ENCODE peak calls at places on chromosomes 3 and 15, in nine cellular contexts. P is heart right ventricle, J is LoVo, V is tibial nerve, W is foreskin fibroblast, E is AG10803, G is lung microvascular endothelial cell, R is cerebellar cortex, Q is posterior cingulate gyrus. F is an unnamed sample.

GRCh38 chr3:71119171-71119570 is 464.4 kb downstream of the FOXP1 start:
- DNase-seq in P (no peak), J (no peak), V (no peak), W (peak; percentile 68), E (peak; percentile 37), G (no peak), R (no peak), Q (no peak), F (no peak)

GRCh38 chr3:165181556-165181955 is 14.6 kb downstream of the SLITRK3 start:
- DNase-seq in P (no peak), J (peak; percentile 24), V (no peak), W (no peak), E (no peak), G (no peak), R (no peak), Q (no peak), F (no peak)

GRCh38 chr3:27360113-27361078 is 8.8 kb downstream of the NEK10 start:
- DNase-seq in P (no peak), J (peak; percentile 47), V (no peak), W (peak; percentile 59), E (no peak), G (peak; percentile 85), R (no peak), Q (no peak), F (no peak)

GRCh38 chr15:58535894-58536293 is 104.1 kb downstream of the LIPC start:
- DNase-seq in P (no peak), J (no peak), V (no peak), W (no peak), E (no peak), G (no peak), R (no peak), Q (no peak), F (no peak)

GRCh38 chr3:127386490-127386889 is 98.6 kb upstream of the PRR20G start:
- DNase-seq in P (no peak), J (no peak), V (no peak), W (no peak), E (no peak), G (no peak), R (no peak), Q (no peak), F (no peak)

GRCh38 chr3:46693897-46694235 is 387 bp upstream of the ALS2CL start:
- DNase-seq in P (no peak), J (no peak), V (no peak), W (peak; percentile 24), E (no peak), G (peak; percentile 10), R (no peak), Q (no peak), F (peak; percentile 56)

GRCh38 chr15:90367578-90367977 is 15.5 kb downstream of the ZNF774 start:
- DNase-seq in P (no peak), J (no peak), V (no peak), W (peak; percentile 69), E (peak; percentile 72), G (no peak), R (peak; percentile 56), Q (no peak), F (no peak)

GRCh38 chr3:65006300-65006739 is 318.5 kb upstream of the ADAMTS9 start:
- DNase-seq in P (no peak), J (no peak), V (no peak), W (peak; percentile 49), E (peak; percentile 86), G (no peak), R (no peak), Q (no peak), F (no peak)

GRCh38 chr3:141448606-141449216 is 38.1 kb upstream of the RASA2 start:
- DNase-seq in P (no peak), J (no peak), V (no peak), W (peak; percentile 67), E (peak; percentile 78), G (no peak), R (no peak), Q (no peak), F (no peak)

GRCh38 chr3:168933614-168934013 is 729.9 kb downstream of the MECOM start:
- DNase-seq in P (no peak), J (no peak), V (no peak), W (no peak), E (peak; percentile 49), G (no peak), R (no peak), Q (no peak), F (no peak)

GRCh38 chr15:96359772-96360498 is 29.4 kb downstream of the NR2F2 start:
- DNase-seq in P (no peak), J (no peak), V (peak; percentile 42), W (peak; percentile 77), E (no peak), G (peak; percentile 62), R (no peak), Q (no peak), F (peak; percentile 75)

GRCh38 chr3:127304121-127304744 is 16.4 kb upstream of the PRR20G start:
- DNase-seq in P (no peak), J (peak; percentile 66), V (no peak), W (no peak), E (no peak), G (no peak), R (no peak), Q (no peak), F (peak; percentile 80)

GRCh38 chr3:186303985-186304384 is 58.0 kb downstream of the DGKG start:
- DNase-seq in P (no peak), J (no peak), V (no peak), W (no peak), E (no peak), G (no peak), R (no peak), Q (no peak), F (no peak)

GRCh38 chr3:71916747-71917369 is 131.9 kb upstream of the PROK2 start:
- DNase-seq in P (no peak), J (no peak), V (no peak), W (peak; percentile 33), E (peak; percentile 32), G (no peak), R (peak; percentile 8), Q (no peak), F (no peak)

GRCh38 chr3:149527531-149528343 is 53.2 kb downstream of the TM4SF4 start:
- DNase-seq in P (peak; percentile 36), J (no peak), V (no peak), W (no peak), E (no peak), G (peak; percentile 86), R (no peak), Q (no peak), F (no peak)

GRCh38 chr3:123884258-123884831 is at the start of gene MYLK:
- DNase-seq in P (peak; percentile 77), J (peak; percentile 66), V (peak; percentile 16), W (peak; percentile 95), E (peak; percentile 96), G (peak; percentile 68), R (no peak), Q (no peak), F (peak; percentile 90)

GRCh38 chr15:83287541-83288027 is 3.1 kb upstream of the BNC1 start:
- DNase-seq in P (no peak), J (peak; percentile 51), V (no peak), W (peak; percentile 95), E (peak; percentile 99), G (peak; percentile 23), R (no peak), Q (no peak), F (no peak)

GRCh38 chr15:75069301-75069925 is 46.0 kb downstream of the PPCDC start:
- DNase-seq in P (no peak), J (no peak), V (no peak), W (no peak), E (no peak), G (no peak), R (no peak), Q (no peak), F (no peak)

GRCh38 chr3:128262457-128262856 is 109.2 kb downstream of the EEFSEC start:
- DNase-seq in P (no peak), J (no peak), V (no peak), W (no peak), E (no peak), G (no peak), R (no peak), Q (no peak), F (no peak)

GRCh38 chr3:141275032-141275422 is 43.4 kb downstream of the PXYLP1 start:
- DNase-seq in P (no peak), J (no peak), V (no peak), W (peak; percentile 72), E (peak; percentile 33), G (no peak), R (no peak), Q (no peak), F (no peak)

GRCh38 chr3:198032039-198032438 is 72.0 kb downstream of the LMLN start:
- DNase-seq in P (no peak), J (no peak), V (no peak), W (no peak), E (no peak), G (peak; percentile 23), R (no peak), Q (no peak), F (no peak)

GRCh38 chr15:57118013-57118799 is 199.8 kb downstream of the TCF12 start:
- DNase-seq in P (no peak), J (no peak), V (no peak), W (peak; percentile 23), E (peak; percentile 11), G (peak; percentile 67), R (no peak), Q (no peak), F (no peak)

GRCh38 chr3:128390867-128391266 is 75.8 kb downstream of the DNAJB8 start:
- DNase-seq in P (no peak), J (no peak), V (no peak), W (no peak), E (no peak), G (no peak), R (no peak), Q (no peak), F (no peak)

GRCh38 chr3:153130312-153130977 is 31.6 kb upstream of the RAP2B start:
- DNase-seq in P (no peak), J (peak; percentile 57), V (no peak), W (peak; percentile 76), E (peak; percentile 64), G (no peak), R (no peak), Q (no peak), F (no peak)